ENCODE peak calls at places on chromosomes 16 and 17, in six cellular contexts. O is stimulated activated CD8-positive, alpha-beta memory T cell treated with anti-CD3 and anti-CD28 coated beads, Interleukin-4, amount 100 ng/mL, for 1 hour; P is G401; Z is cardiac fibroblast; R is endothelial cell; T is central memory CD4-positive, alpha-beta T cell. W is an unnamed sample.

GRCh38 chr17:74330446-74330845 is 4.4 kb downstream of the KIF19 start:
- DNase-seq in O (no peak), P (no peak), Z (no peak), R (no peak), T (no peak), W (no peak)

GRCh38 chr16:31093132-31093703 is 1.4 kb downstream of the VKORC1 start:
- DNase-seq in O (no peak), P (peak; percentile 33), Z (peak; percentile 37), R (no peak), T (no peak), W (peak; percentile 53)

GRCh38 chr17:41907185-41907556 is 11.6 kb downstream of the ACLY start:
- DNase-seq in O (no peak), P (no peak), Z (peak; percentile 72), R (no peak), T (no peak), W (no peak)

GRCh38 chr16:86791287-86792074 is 213.1 kb downstream of the FOXL1 start:
- DNase-seq in O (no peak), P (no peak), Z (no peak), R (no peak), T (no peak), W (no peak)

GRCh38 chr16:57739756-57740422 is 4.3 kb downstream of the KATNB1 start:
- DNase-seq in O (no peak), P (no peak), Z (no peak), R (no peak), T (no peak), W (no peak)

GRCh38 chr17:79294459-79295071 is 219.9 kb downstream of the ENGASE start:
- DNase-seq in O (peak; percentile 1), P (no peak), Z (peak; percentile 35), R (peak; percentile 91), T (no peak), W (no peak)

GRCh38 chr16:24085665-24086064 is 170.5 kb upstream of the CACNG3 start:
- DNase-seq in O (no peak), P (no peak), Z (no peak), R (no peak), T (no peak), W (no peak)

GRCh38 chr17:17051380-17051779 is 9.1 kb downstream of the MPRIP start:
- DNase-seq in O (no peak), P (no peak), Z (no peak), R (no peak), T (no peak), W (no peak)

GRCh38 chr17:81060416-81060815 is 25.5 kb downstream of the BAIAP2 start:
- DNase-seq in O (no peak), P (no peak), Z (no peak), R (no peak), T (no peak), W (no peak)

GRCh38 chr17:40321502-40322416 is 12.8 kb downstream of the RARA start:
- DNase-seq in O (no peak), P (peak; percentile 90), Z (no peak), R (no peak), T (no peak), W (peak; percentile 86)

GRCh38 chr17:78974635-78975591 is 4.8 kb downstream of the LGALS3BP start:
- DNase-seq in O (no peak), P (peak; percentile 74), Z (peak; percentile 69), R (no peak), T (no peak), W (peak; percentile 77)

GRCh38 chr17:7238418-7239090 is 703 bp downstream of the PHF23 start:
- DNase-seq in O (no peak), P (peak; percentile 16), Z (no peak), R (no peak), T (peak; percentile 30), W (no peak)

GRCh38 chr16:19179890-19180490 is 11.9 kb downstream of the SYT17 start:
- DNase-seq in O (no peak), P (peak; percentile 12), Z (peak; percentile 52), R (peak; percentile 74), T (no peak), W (no peak)

GRCh38 chr16:89402962-89403361 is 87.4 kb downstream of the ANKRD11 start:
- DNase-seq in O (no peak), P (no peak), Z (no peak), R (no peak), T (peak; percentile 35), W (no peak)

GRCh38 chr17:78349831-78350631 is 9.8 kb downstream of the SOCS3 start:
- DNase-seq in O (no peak), P (no peak), Z (no peak), R (no peak), T (no peak), W (no peak)

GRCh38 chr16:53282975-53283946 is 151.0 kb upstream of the RBL2 start:
- DNase-seq in O (no peak), P (peak; percentile 83), Z (peak; percentile 65), R (peak; percentile 5), T (peak; percentile 2), W (peak; percentile 72)

GRCh38 chr17:18321309-18321708 is 6.2 kb downstream of the SMCR8 start:
- DNase-seq in O (no peak), P (no peak), Z (peak; percentile 50), R (no peak), T (no peak), W (no peak)

GRCh38 chr17:44940321-44940720 is 7.3 kb downstream of the KIF18B start:
- DNase-seq in O (no peak), P (no peak), Z (peak; percentile 48), R (no peak), T (no peak), W (no peak)

GRCh38 chr17:44636562-44636961 is 19.7 kb upstream of the MEIOC start:
- DNase-seq in O (no peak), P (peak; percentile 36), Z (peak; percentile 70), R (no peak), T (no peak), W (peak; percentile 26)

GRCh38 chr16:10031473-10031872 is 150.8 kb downstream of the GRIN2A start:
- DNase-seq in O (no peak), P (peak; percentile 41), Z (no peak), R (no peak), T (no peak), W (no peak)